ENCODE peak calls at places on chromosomes 11 and 22, in ten cellular contexts. R is endothelial cell of umbilical vein, N is HCT116, P is suprapubic skin, D is fibroblast of lung, K is body of pancreas, Q is gastrocnemius medialis, J is A549, U is kidney, W is endodermal cell. M is an unnamed sample.

GRCh38 chr22:22698263-22698750 is 53.9 kb downstream of the GGTLC2 start:
- DNase-seq in J (no peak), N (no peak), R (no peak), D (no peak), P (peak), U (peak), K (no peak), Q (no peak), W (no peak), M (peak)

GRCh38 chr11:118033443-118033842 is 43.4 kb upstream of the TMPRSS4 start:
- DNase-seq in N (no peak), J (no peak), D (no peak), U (no peak), W (no peak), R (no peak), P (no peak), K (no peak), Q (no peak), M (no peak)

GRCh38 chr11:109138200-109138599 is 283.8 kb upstream of the C11orf87 start:
- DNase-seq in D (peak), J (no peak), Q (no peak), U (no peak), R (no peak), K (no peak), P (no peak), W (no peak), N (no peak), M (no peak)

GRCh38 chr11:9313648-9314290 is 624 bp downstream of the TMEM41B start:
- DNase-seq in D (peak), U (no peak), K (peak), W (no peak), J (no peak), Q (no peak), N (no peak), R (peak), P (no peak), M (no peak)

GRCh38 chr11:128328955-128329551 is 258.3 kb downstream of the ETS1 start:
- DNase-seq in R (peak), Q (no peak), W (no peak), P (no peak), D (no peak), J (no peak), K (no peak), N (no peak), U (peak), M (no peak)

GRCh38 chr22:25282346-25282670 is 62.9 kb downstream of the CRYBB2 start:
- DNase-seq in N (no peak), D (no peak), Q (no peak), K (no peak), W (peak), R (no peak), P (no peak), U (no peak), J (no peak), M (no peak)

GRCh38 chr11:13010737-13011342 is 1.7 kb downstream of the RASSF10 start:
- DNase-seq in D (no peak), Q (no peak), P (no peak), U (peak), K (peak), R (peak), W (peak), J (no peak), N (no peak), M (no peak)

GRCh38 chr11:118606844-118607228 is 579 bp upstream of the PHLDB1 start:
- DNase-seq in K (no peak), W (no peak), P (no peak), N (no peak), U (no peak), D (no peak), Q (no peak), J (no peak), R (no peak), M (no peak)

GRCh38 chr11:1534682-1535081 is 37.4 kb downstream of the DUSP8 start:
- DNase-seq in D (no peak), K (no peak), P (no peak), W (no peak), Q (peak), N (no peak), J (no peak), U (no peak), R (no peak), M (no peak)

GRCh38 chr11:61923166-61924015 is 6.0 kb upstream of the RAB3IL1 start:
- DNase-seq in U (peak), Q (peak), P (peak), N (no peak), J (no peak), W (peak), K (peak), D (peak), R (no peak), M (peak)

GRCh38 chr11:23767576-23767975 is 729.3 kb upstream of the LUZP2 start:
- DNase-seq in R (no peak), U (no peak), K (no peak), N (no peak), P (no peak), J (no peak), W (no peak), Q (no peak), D (no peak), M (no peak)

GRCh38 chr11:35483131-35483800 is 42.1 kb downstream of the PAMR1 start:
- DNase-seq in D (peak), P (no peak), R (no peak), W (no peak), K (no peak), J (no peak), U (no peak), Q (no peak), N (no peak), M (no peak)

GRCh38 chr11:42407379-42407778 is 904.4 kb upstream of the API5 start:
- DNase-seq in P (no peak), K (peak), N (no peak), R (peak), U (no peak), D (no peak), Q (no peak), W (peak), J (no peak), M (no peak)

GRCh38 chr11:44763111-44763820 is 36.5 kb downstream of the TSPAN18 start:
- DNase-seq in N (no peak), Q (no peak), R (peak), D (no peak), P (no peak), W (peak), K (no peak), J (no peak), U (no peak), M (peak)

GRCh38 chr11:48077251-48077650 is 96.9 kb downstream of the PTPRJ start:
- DNase-seq in R (no peak), N (no peak), U (no peak), P (no peak), Q (no peak), J (no peak), D (no peak), K (no peak), W (no peak), M (no peak)

GRCh38 chr11:35390737-35391682 is 28.3 kb downstream of the SLC1A2 start:
- DNase-seq in W (no peak), R (no peak), U (no peak), J (peak), K (peak), Q (no peak), D (peak), N (no peak), P (no peak), M (no peak)

GRCh38 chr11:77093056-77093891 is 9.4 kb upstream of the OMP start:
- DNase-seq in Q (no peak), U (peak), N (no peak), J (no peak), K (no peak), R (no peak), W (no peak), D (no peak), P (no peak), M (no peak)

GRCh38 chr11:97087419-97087818 is 697.6 kb downstream of the JRKL start:
- DNase-seq in J (no peak), R (no peak), Q (no peak), U (no peak), W (no peak), P (no peak), N (no peak), D (no peak), K (no peak), M (no peak)

GRCh38 chr11:8019671-8020597 is 32.8 kb downstream of the EIF3F start:
- DNase-seq in R (peak), J (no peak), Q (no peak), N (no peak), W (peak), P (peak), U (peak), K (peak), D (no peak), M (peak)

GRCh38 chr22:42719133-42719532 is 1.5 kb downstream of the A4GALT start:
- DNase-seq in P (no peak), Q (no peak), D (no peak), W (peak), R (no peak), N (no peak), K (no peak), U (no peak), J (no peak), M (no peak)

GRCh38 chr22:34866501-34867171 is 199.3 kb upstream of the ISX start:
- DNase-seq in R (no peak), D (peak), J (no peak), P (no peak), W (no peak), Q (no peak), N (no peak), K (no peak), U (no peak), M (no peak)

GRCh38 chr11:1304376-1304775 is 5.1 kb downstream of the TOLLIP start:
- DNase-seq in J (peak), U (peak), W (no peak), P (peak), R (peak), D (no peak), Q (no peak), N (no peak), K (peak), M (peak)

GRCh38 chr11:126282361-126282741 is 542 bp upstream of the TIRAP start:
- DNase-seq in R (no peak), N (no peak), J (no peak), W (peak), P (no peak), D (peak), Q (peak), U (no peak), K (peak), M (no peak)

GRCh38 chr11:64319421-64319761 is 1.5 kb downstream of the PRDX5 start:
- DNase-seq in K (no peak), U (no peak), W (no peak), R (no peak), Q (no peak), N (no peak), P (no peak), J (no peak), D (no peak), M (no peak)

GRCh38 chr22:20550851-20551744 is 43.7 kb downstream of the MED15 start:
- DNase-seq in D (peak), W (no peak), P (no peak), K (no peak), J (no peak), N (no peak), R (peak), Q (peak), U (no peak), M (peak)

GRCh38 chr22:23516304-23516703 is 63.8 kb downstream of the IGLL1 start:
- DNase-seq in K (no peak), D (no peak), W (no peak), P (no peak), Q (no peak), N (no peak), U (no peak), R (no peak), J (no peak), M (no peak)

GRCh38 chr11:79472736-79473536 is 32.1 kb upstream of the TENM4 start:
- DNase-seq in D (no peak), N (no peak), K (no peak), P (no peak), W (peak), J (no peak), R (no peak), Q (no peak), U (no peak), M (no peak)

GRCh38 chr11:9002920-9003572 is 755 bp downstream of the NRIP3 start:
- DNase-seq in R (no peak), N (no peak), J (no peak), P (no peak), U (no peak), W (no peak), D (no peak), K (no peak), Q (no peak), M (no peak)

GRCh38 chr11:14213006-14213405 is 146.0 kb downstream of the RRAS2 start:
- DNase-seq in P (no peak), Q (no peak), R (no peak), J (no peak), W (no peak), K (no peak), U (no peak), D (no peak), N (no peak), M (no peak)

GRCh38 chr11:64355078-64355940 is 3.7 kb upstream of the RPS6KA4 start:
- DNase-seq in K (peak), J (peak), N (peak), P (no peak), D (peak), U (peak), Q (peak), W (peak), R (peak), M (peak)

GRCh38 chr11:119306373-119306890 is 10.5 kb downstream of the MCAM start:
- DNase-seq in W (no peak), U (no peak), R (peak), N (no peak), K (no peak), Q (peak), D (peak), P (no peak), J (no peak), M (peak)

GRCh38 chr11:34165786-34166557 is 60.5 kb downstream of the NAT10 start:
- DNase-seq in Q (no peak), K (no peak), P (no peak), D (no peak), N (no peak), J (no peak), R (no peak), U (peak), W (peak), M (no peak)
- TF ChIP-seq CTCF in Q (no peak), K (no peak), P (no peak), D (peak), N (no peak), J (peak), R (no peak), U (no peak), W (peak), M (no peak)

DNA sequence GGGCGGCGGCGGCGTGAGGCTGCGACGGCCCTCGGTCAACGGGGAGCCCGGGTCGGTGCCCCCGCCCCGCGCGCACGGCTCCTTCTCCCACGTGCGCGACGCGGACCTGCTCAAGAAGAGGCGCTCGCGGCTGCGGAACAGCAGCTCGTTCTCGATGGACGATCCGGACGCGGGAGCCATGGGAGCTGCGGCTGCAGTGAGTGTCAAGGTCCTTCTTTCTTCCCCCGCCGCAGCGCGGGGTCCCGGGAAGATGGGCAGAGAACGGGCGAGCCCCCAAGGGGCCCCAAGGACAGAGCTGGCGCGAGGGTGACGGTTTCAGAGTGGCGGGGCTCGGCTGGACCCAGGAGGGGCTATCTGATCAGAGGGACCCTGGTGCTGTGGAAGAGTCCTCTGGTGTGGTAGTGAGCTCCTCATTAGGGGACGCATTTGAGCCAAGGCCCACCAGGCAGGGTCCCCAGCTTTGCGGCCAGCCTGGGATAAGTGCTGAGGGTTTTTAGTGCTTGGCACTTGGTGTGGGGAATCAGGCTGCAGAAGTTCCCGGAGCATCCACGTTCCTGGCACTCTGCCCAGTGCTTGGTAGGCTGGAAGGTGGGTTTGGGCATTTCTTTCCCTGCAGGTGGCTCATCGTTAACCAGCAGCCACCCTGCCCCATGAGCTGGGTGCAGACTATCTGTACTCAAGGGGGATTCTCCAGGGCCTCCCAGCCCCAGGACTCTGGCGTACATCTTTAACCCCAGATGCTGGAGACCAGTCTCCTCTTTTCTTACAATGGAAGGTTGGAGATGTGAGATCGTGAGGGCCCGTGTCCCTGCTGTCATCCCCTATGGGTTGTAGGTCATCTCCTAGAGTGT is 9.8 kb downstream of the EHBP1L1 start:
- DNase-seq in K (no peak), W (no peak), N (no peak), J (no peak), Q (no peak), D (no peak), R (no peak), U (no peak), P (no peak), M (no peak)
- H3K27ac ChIP-seq in K (no peak), W (no peak), N (no peak), J (no peak), Q (peak), D (no peak), R (no peak), U (no peak), P (no peak), M (peak)

GRCh38 chr22:37169412-37169811 is 18.6 kb downstream of the C1QTNF6 start:
- DNase-seq in U (no peak), P (peak), K (no peak), J (no peak), Q (no peak), N (no peak), W (no peak), D (no peak), R (no peak), M (peak)

GRCh38 chr22:37172266-37173245 is 15.5 kb downstream of the C1QTNF6 start:
- DNase-seq in K (no peak), N (no peak), Q (peak), R (no peak), W (peak), J (no peak), D (no peak), P (peak), U (peak), M (peak)

GRCh38 chr22:37169947-37170688 is 17.9 kb downstream of the C1QTNF6 start:
- DNase-seq in D (no peak), J (no peak), R (no peak), K (no peak), P (peak), Q (peak), N (no peak), W (peak), U (peak), M (peak)

GRCh38 chr22:37173709-37174108 is 14.3 kb downstream of the C1QTNF6 start:
- DNase-seq in K (no peak), N (no peak), D (peak), W (peak), P (peak), Q (peak), U (no peak), R (no peak), J (no peak), M (peak)

DNA sequence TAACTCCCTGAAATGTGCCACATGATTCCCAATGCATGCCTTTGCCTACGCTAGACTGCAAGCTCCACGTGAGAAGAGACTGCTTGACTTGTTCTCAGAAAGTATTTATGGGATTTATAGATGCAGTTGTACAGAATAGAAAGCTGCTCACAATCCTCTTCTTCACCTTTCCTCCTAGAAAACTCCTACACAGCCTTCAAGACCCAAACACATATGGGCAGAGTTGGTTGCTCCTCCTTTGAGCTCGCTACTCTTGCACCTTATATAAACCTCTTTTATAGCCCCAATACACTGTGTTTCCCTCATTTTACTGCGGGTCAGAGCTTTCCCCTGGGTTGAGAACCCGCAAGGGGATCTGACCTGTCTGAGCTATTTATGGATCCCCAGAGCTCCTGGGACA is 16.4 kb downstream of the C1QTNF6 start:
- DNase-seq in Q (no peak), J (no peak), R (no peak), P (no peak), D (no peak), W (peak), K (no peak), U (no peak), N (no peak), M (no peak)
- H3K4me3 ChIP-seq in Q (no peak), J (no peak), R (no peak), P (no peak), D (no peak), W (no peak), K (no peak), U (no peak), N (no peak), M (no peak)

GRCh38 chr22:28004021-28004420 is 85.0 kb upstream of the PITPNB start:
- DNase-seq in U (no peak), R (no peak), W (no peak), K (no peak), P (no peak), J (no peak), Q (no peak), D (no peak), N (no peak), M (no peak)
- TF ChIP-seq CTCF in U (no peak), R (no peak), W (no peak), K (no peak), P (no peak), J (no peak), Q (no peak), D (no peak), N (no peak), M (no peak)

DNA sequence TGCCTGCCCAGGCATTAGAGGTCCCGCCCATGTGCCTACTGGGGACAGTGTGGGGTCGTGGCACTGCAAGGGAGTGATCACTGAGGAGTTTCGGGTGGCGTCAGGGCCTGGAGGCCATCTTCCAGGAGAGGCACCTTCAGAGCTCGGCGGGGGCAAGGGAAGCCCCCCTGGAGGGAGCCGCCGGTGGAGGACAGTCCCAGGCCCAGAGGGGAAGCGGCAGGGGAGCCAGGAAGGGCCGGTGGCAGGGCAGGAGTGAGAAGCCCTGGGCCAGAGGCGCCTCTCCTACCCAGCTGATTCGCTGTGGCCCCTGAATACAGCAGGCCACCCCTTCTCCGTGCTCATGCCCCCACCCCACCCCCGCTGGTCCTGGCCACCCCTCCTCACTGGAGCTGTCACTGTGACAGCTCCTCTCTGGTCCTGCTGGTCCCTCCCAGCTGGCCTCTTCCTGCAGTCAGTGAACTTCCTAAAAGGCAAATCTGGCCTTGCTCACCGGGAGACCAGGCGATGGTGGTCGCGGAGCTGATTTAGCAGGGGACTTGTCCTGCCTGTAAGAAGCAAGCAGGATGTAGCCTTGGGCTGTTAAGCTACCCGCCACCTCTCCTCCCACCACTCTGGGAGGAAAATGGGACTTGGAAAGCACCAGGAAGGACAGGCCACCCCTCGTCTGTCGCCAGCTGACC is 2.1 kb upstream of the MAPK11 start:
- DNase-seq in U (no peak), K (no peak), Q (no peak), J (no peak), W (peak), N (no peak), P (no peak), D (no peak), R (no peak), M (no peak)
- H3K27ac ChIP-seq in U (no peak), K (no peak), Q (no peak), J (peak), W (no peak), N (peak), P (no peak), D (no peak), R (no peak), M (peak)

M was measured in coronary artery.